ENCODE peak calls at places on chromosome 6, in ten cellular contexts. J, Z, R, G, T, L, O, V, U and E are unnamed samples.
A peak's percentile ranks its signal among the peaks of the same experiment; 100 is the strongest.

GRCh38 chr6:106885659-106886058 is 88.9 kb downstream of the CD24 start:
- DNase-seq in J (no peak), Z (no peak), R (no peak), G (no peak), T (no peak), L (no peak), O (no peak), V (no peak), U (no peak), E (no peak)

GRCh38 chr6:83071023-83071422 is 3.6 kb downstream of the DOP1A start:
- DNase-seq in J (no peak), Z (no peak), R (no peak), G (no peak), T (no peak), L (no peak), O (no peak), V (no peak), U (no peak), E (no peak)

GRCh38 chr6:108689279-108690161 is 128.8 kb downstream of the FOXO3 start:
- DNase-seq in J (peak; percentile 48), Z (no peak), R (no peak), G (no peak), T (peak; percentile 99), L (no peak), O (peak; percentile 98), V (peak; percentile 95), U (no peak), E (peak; percentile 98)

GRCh38 chr6:83055366-83055964 is 10.2 kb downstream of the UBE3D start:
- DNase-seq in J (no peak), Z (no peak), R (no peak), G (peak; percentile 32), T (peak; percentile 66), L (peak; percentile 22), O (peak; percentile 69), V (no peak), U (peak; percentile 60), E (peak; percentile 29)

GRCh38 chr6:80163754-80164187 is 57.3 kb downstream of the BCKDHB start:
- DNase-seq in J (peak; percentile 69), Z (no peak), R (no peak), G (no peak), T (peak; percentile 64), L (no peak), O (peak; percentile 87), V (no peak), U (peak; percentile 87), E (peak; percentile 88)

GRCh38 chr6:36296240-36296639 is 26.4 kb downstream of the PNPLA1 start:
- DNase-seq in J (peak; percentile 61), Z (no peak), R (no peak), G (no peak), T (no peak), L (no peak), O (peak; percentile 69), V (no peak), U (no peak), E (no peak)

GRCh38 chr6:112029045-112029822 is 24.7 kb upstream of the CCN6 start:
- DNase-seq in J (no peak), Z (peak; percentile 74), R (peak; percentile 36), G (peak; percentile 70), T (peak; percentile 53), L (peak; percentile 86), O (peak; percentile 85), V (no peak), U (peak; percentile 58), E (peak; percentile 79)

GRCh38 chr6:71979911-71980310 is 93.6 kb downstream of the RIMS1 start:
- DNase-seq in J (peak; percentile 18), Z (no peak), R (no peak), G (no peak), T (no peak), L (no peak), O (peak; percentile 2), V (no peak), U (no peak), E (no peak)

GRCh38 chr6:26288155-26288554 is 76.8 kb upstream of the BTN3A2 start:
- DNase-seq in J (no peak), Z (no peak), R (no peak), G (no peak), T (no peak), L (no peak), O (no peak), V (no peak), U (no peak), E (no peak)

GRCh38 chr6:51472745-51473483 is 614.5 kb downstream of the PKHD1 start:
- DNase-seq in J (no peak), Z (no peak), R (no peak), G (no peak), T (no peak), L (no peak), O (no peak), V (no peak), U (no peak), E (no peak)

GRCh38 chr6:151205971-151206600 is 33.7 kb upstream of the AKAP12 start:
- DNase-seq in J (no peak), Z (no peak), R (no peak), G (no peak), T (no peak), L (no peak), O (peak; percentile 38), V (no peak), U (no peak), E (no peak)

GRCh38 chr6:13378669-13379590 is 50.6 kb upstream of the TBC1D7 start:
- DNase-seq in J (no peak), Z (no peak), R (no peak), G (peak; percentile 56), T (no peak), L (no peak), O (no peak), V (no peak), U (no peak), E (no peak)